ENCODE peak calls at places on chromosomes 11 and 22, in seven cellular contexts. W is bronchial epithelial cell; C is ascending aorta; J is WTC11; L is NCI-H460; Q is activated CD4-positive, alpha-beta T cell treated with anti-CD3 and anti-CD28 coated beads for 1 hour; G is HCT116. X is an unnamed sample.

GRCh38 chr11:73982595-73982989 is at the start of gene UCP2:
- DNase-seq in L (peak), J (peak), Q (peak), C (peak), G (no peak), W (no peak), X (peak)

GRCh38 chr11:131999084-131999483 is 628.7 kb downstream of the NTM start:
- DNase-seq in Q (no peak), W (peak), J (no peak), L (no peak), C (no peak), G (no peak), X (peak)

GRCh38 chr11:2771758-2772466 is 72.1 kb upstream of the KCNQ1OT1 start:
- DNase-seq in W (no peak), G (no peak), J (peak), C (peak), L (no peak), Q (peak), X (no peak)

GRCh38 chr11:86484164-86484794 is 109.6 kb downstream of the CCDC81 start:
- DNase-seq in G (peak), C (peak), W (peak), Q (no peak), J (no peak), L (peak), X (peak)

GRCh38 chr11:100812517-100812916 is 125.4 kb downstream of the ARHGAP42 start:
- DNase-seq in C (no peak), G (no peak), W (no peak), L (no peak), Q (no peak), J (no peak), X (no peak)

GRCh38 chr22:34620832-34621231 is 445.1 kb upstream of the ISX start:
- DNase-seq in C (no peak), Q (no peak), L (no peak), J (no peak), W (no peak), G (no peak), X (no peak)

GRCh38 chr11:34614334-34615113 is 6.4 kb upstream of the EHF start:
- DNase-seq in J (no peak), W (no peak), C (no peak), G (no peak), Q (no peak), L (no peak), X (no peak)

GRCh38 chr11:65766535-65766934 is 14.2 kb downstream of the AP5B1 start:
- DNase-seq in J (no peak), L (no peak), Q (no peak), C (no peak), G (no peak), W (no peak), X (no peak)

GRCh38 chr22:28889625-28890024 is 6.3 kb downstream of the ZNRF3 start:
- DNase-seq in J (no peak), W (no peak), Q (no peak), L (no peak), C (no peak), G (no peak), X (no peak)

GRCh38 chr22:47091241-47091691 is 328.8 kb downstream of the TBC1D22A start:
- DNase-seq in J (no peak), W (no peak), G (no peak), Q (no peak), C (no peak), L (no peak), X (peak)

GRCh38 chr11:76719686-76720085 is 49.1 kb upstream of the LRRC32 start:
- DNase-seq in L (no peak), G (no peak), J (no peak), W (no peak), C (no peak), Q (no peak), X (no peak)

GRCh38 chr11:33545941-33546340 is 154.7 kb downstream of the C11orf91 start:
- DNase-seq in C (no peak), Q (no peak), L (no peak), J (no peak), W (peak), G (no peak), X (peak)

GRCh38 chr22:22031571-22031970 is 49.0 kb upstream of the TOP3B start:
- DNase-seq in J (no peak), W (no peak), C (no peak), G (no peak), L (no peak), Q (no peak), X (no peak)

GRCh38 chr11:81005595-81005994 is 1564.8 kb upstream of the TENM4 start:
- DNase-seq in C (no peak), W (peak), L (peak), Q (no peak), G (no peak), J (no peak), X (peak)

GRCh38 chr11:87114093-87114492 is 76.4 kb downstream of the TMEM135 start:
- DNase-seq in C (no peak), Q (no peak), G (no peak), J (no peak), L (no peak), W (no peak), X (no peak)

GRCh38 chr11:6006846-6007245 is at the start of gene OR56A4:
- DNase-seq in J (no peak), Q (no peak), C (no peak), W (no peak), L (no peak), G (no peak), X (no peak)

GRCh38 chr11:118912742-118913410 is 12.8 kb downstream of the BCL9L start:
- DNase-seq in L (no peak), Q (no peak), W (peak), C (peak), J (no peak), G (no peak), X (peak)

GRCh38 chr11:117704416-117705150 is 92.4 kb downstream of the DSCAML1 start:
- DNase-seq in Q (no peak), C (no peak), L (no peak), G (no peak), J (no peak), W (no peak), X (no peak)

GRCh38 chr22:32897400-32897799 is 95.9 kb downstream of the TIMP3 start:
- DNase-seq in L (no peak), C (no peak), J (no peak), W (peak), Q (no peak), G (no peak), X (peak)

GRCh38 chr11:35689081-35689996 is 26.8 kb downstream of the TRIM44 start:
- DNase-seq in Q (no peak), C (no peak), G (no peak), J (no peak), W (no peak), L (no peak), X (no peak)

GRCh38 chr11:1820463-1821325 is 14.1 kb upstream of the SYT8 start:
- DNase-seq in L (no peak), Q (no peak), G (no peak), W (peak), J (no peak), C (no peak), X (peak)

GRCh38 chr11:35246725-35247124 is 107.8 kb downstream of the CD44 start:
- DNase-seq in J (no peak), C (peak), W (no peak), G (no peak), Q (no peak), L (no peak), X (peak)

GRCh38 chr22:45960477-45961386 is 16.2 kb downstream of the WNT7B start:
- DNase-seq in L (no peak), C (no peak), Q (no peak), G (no peak), J (no peak), W (no peak), X (no peak)

GRCh38 chr11:66070604-66071325 is 693 bp downstream of the PACS1 start:
- DNase-seq in G (no peak), C (peak), Q (no peak), L (no peak), W (peak), J (peak), X (peak)

GRCh38 chr11:132464939-132465338 is 1067.4 kb downstream of the OPCML start:
- DNase-seq in J (no peak), Q (no peak), G (no peak), C (no peak), L (no peak), W (no peak), X (no peak)

GRCh38 chr11:93537022-93537421 is 6.2 kb downstream of the SMCO4 start:
- DNase-seq in C (peak), J (no peak), Q (no peak), G (no peak), W (no peak), L (no peak), X (no peak)

GRCh38 chr22:22201185-22201924 is 43.2 kb upstream of the VPREB1 start:
- DNase-seq in J (peak), L (peak), G (no peak), C (no peak), W (no peak), Q (no peak), X (peak)

GRCh38 chr11:108697872-108698473 is 33.1 kb downstream of the DDX10 start:
- DNase-seq in J (peak), L (peak), W (peak), G (peak), C (peak), Q (no peak), X (peak)

GRCh38 chr11:69934861-69935494 is 115.8 kb upstream of the FGF3 start:
- DNase-seq in G (peak), Q (no peak), C (no peak), J (peak), L (no peak), W (no peak), X (peak)

GRCh38 chr11:1882265-1883238 is 9.1 kb downstream of the PRR33 start:
- DNase-seq in C (peak), W (peak), G (peak), J (peak), L (peak), Q (peak), X (peak)

GRCh38 chr11:721347-721912 is 15.4 kb downstream of the EPS8L2 start:
- DNase-seq in Q (no peak), W (no peak), G (no peak), C (no peak), J (no peak), L (no peak), X (no peak)

GRCh38 chr11:34192481-34193401 is 87.3 kb downstream of the NAT10 start:
- DNase-seq in G (peak), J (no peak), C (peak), W (peak), L (peak), Q (no peak), X (peak)

GRCh38 chr11:126083829-126084607 is 21.4 kb upstream of the CDON start:
- DNase-seq in C (no peak), L (no peak), W (no peak), G (no peak), J (no peak), Q (peak), X (no peak)

GRCh38 chr11:12682288-12682687 is 8.1 kb downstream of the TEAD1 start:
- DNase-seq in C (no peak), G (no peak), Q (no peak), J (no peak), W (no peak), L (no peak), X (no peak)

GRCh38 chr11:5310423-5310822 is 8.7 kb upstream of the OR51B4 start:
- DNase-seq in C (no peak), L (no peak), W (no peak), J (no peak), G (no peak), Q (no peak), X (no peak)

X was measured in epithelial cell of esophagus.